ENCODE peak calls at places on chromosomes 6 and 20, in six cellular contexts. G is islet precursor cell, A is pancreas, S is lung microvascular endothelial cell, Y is kidney tubule cell, Q is left ventricle myocardium inferior. X is an unnamed sample.

GRCh38 chr6:145600299-145600698 is 135.0 kb downstream of the EPM2A start:
- DNase-seq in G (no peak), A (no peak), S (no peak), Y (no peak), Q (no peak), X (no peak)

GRCh38 chr20:35447082-35447789 is 8.2 kb upstream of the CEP250 start:
- DNase-seq in G (peak), A (peak), S (peak), Y (peak), Q (peak), X (peak)

GRCh38 chr6:36873612-36874011 is 991 bp downstream of the PPIL1 start:
- DNase-seq in G (no peak), A (no peak), S (peak), Y (peak), Q (no peak), X (no peak)

GRCh38 chr20:51493346-51493791 is 49.1 kb downstream of the NFATC2 start:
- DNase-seq in G (no peak), A (no peak), S (no peak), Y (no peak), Q (no peak), X (no peak)

GRCh38 chr6:50087231-50087954 is 37.7 kb upstream of the DEFB112 start:
- DNase-seq in G (no peak), A (no peak), S (no peak), Y (peak), Q (no peak), X (peak)

GRCh38 chr6:77292564-77293546 is 170.4 kb downstream of the HTR1B start:
- DNase-seq in G (peak), A (no peak), S (peak), Y (peak), Q (no peak), X (peak)

GRCh38 chr20:40948352-40949267 is 80.0 kb upstream of the TOP1 start:
- DNase-seq in G (no peak), A (no peak), S (no peak), Y (no peak), Q (no peak), X (no peak)

GRCh38 chr6:26054937-26055669 is 32.1 kb upstream of the HFE start:
- DNase-seq in G (peak), A (peak), S (peak), Y (peak), Q (peak), X (peak)

GRCh38 chr6:136783495-136784270 is 8.6 kb downstream of the MAP3K5 start:
- DNase-seq in G (no peak), A (no peak), S (peak), Y (peak), Q (peak), X (no peak)

GRCh38 chr6:33630014-33630413 is 8.9 kb downstream of the ITPR3 start:
- DNase-seq in G (no peak), A (no peak), S (no peak), Y (no peak), Q (no peak), X (no peak)

GRCh38 chr20:19022118-19022575 is 190.3 kb upstream of the SLC24A3 start:
- DNase-seq in G (no peak), A (no peak), S (no peak), Y (no peak), Q (no peak), X (no peak)

GRCh38 chr6:44266347-44266746 is 996 bp upstream of the NFKBIE start:
- DNase-seq in G (no peak), A (no peak), S (no peak), Y (no peak), Q (no peak), X (no peak)

GRCh38 chr6:42075159-42075838 is 25.0 kb downstream of the TAF8 start:
- DNase-seq in G (peak), A (peak), S (peak), Y (peak), Q (peak), X (peak)

GRCh38 chr6:128129679-128130078 is 228.8 kb upstream of the THEMIS start:
- DNase-seq in G (no peak), A (no peak), S (no peak), Y (no peak), Q (no peak), X (no peak)

GRCh38 chr6:30219244-30219643 is 6.0 kb upstream of the TRIM26 start:
- DNase-seq in G (peak), A (peak), S (peak), Y (peak), Q (no peak), X (no peak)

GRCh38 chr6:142602972-142603371 is 301.2 kb downstream of the ADGRG6 start:
- DNase-seq in G (no peak), A (no peak), S (no peak), Y (no peak), Q (no peak), X (no peak)

GRCh38 chr20:48544402-48545333 is 283.1 kb downstream of the PREX1 start:
- DNase-seq in G (no peak), A (no peak), S (no peak), Y (no peak), Q (no peak), X (no peak)

GRCh38 chr20:57582432-57583288 is 21.8 kb downstream of the PCK1 start:
- DNase-seq in G (peak), A (no peak), S (peak), Y (peak), Q (no peak), X (no peak)

GRCh38 chr20:61500791-61501321 is 248.8 kb downstream of the CDH4 start:
- DNase-seq in G (peak), A (no peak), S (no peak), Y (peak), Q (no peak), X (no peak)

GRCh38 chr6:34331361-34332050 is 61.0 kb downstream of the NUDT3 start:
- DNase-seq in G (no peak), A (no peak), S (no peak), Y (no peak), Q (no peak), X (no peak)

GRCh38 chr6:45566882-45567281 is 189.1 kb upstream of the SUPT3H start:
- DNase-seq in G (peak), A (no peak), S (no peak), Y (peak), Q (no peak), X (peak)

GRCh38 chr6:103264020-103264419 is 1595.7 kb downstream of the HACE1 start:
- DNase-seq in G (no peak), A (no peak), S (no peak), Y (no peak), Q (no peak), X (no peak)

GRCh38 chr6:53309059-53309896 is 39.5 kb downstream of the ELOVL5 start:
- DNase-seq in G (no peak), A (no peak), S (peak), Y (no peak), Q (no peak), X (no peak)

GRCh38 chr6:11210386-11211138 is 21.9 kb downstream of the NEDD9 start:
- DNase-seq in G (no peak), A (no peak), S (no peak), Y (no peak), Q (no peak), X (no peak)

GRCh38 chr6:134436281-134436815 is 118.4 kb upstream of the SGK1 start:
- DNase-seq in G (peak), A (no peak), S (peak), Y (peak), Q (no peak), X (peak)

GRCh38 chr6:112571486-112571885 is 224.4 kb downstream of the RFPL4B start:
- DNase-seq in G (no peak), A (no peak), S (no peak), Y (no peak), Q (peak), X (no peak)

GRCh38 chr20:17655865-17656489 is 26.1 kb downstream of the RRBP1 start:
- DNase-seq in G (peak), A (peak), S (no peak), Y (peak), Q (no peak), X (peak)

GRCh38 chr6:83097204-83097603 is 29.7 kb downstream of the DOP1A start:
- DNase-seq in G (no peak), A (no peak), S (peak), Y (no peak), Q (no peak), X (no peak)

GRCh38 chr6:143966291-143966690 is 41.8 kb downstream of the PLAGL1 start:
- DNase-seq in G (no peak), A (no peak), S (no peak), Y (no peak), Q (no peak), X (no peak)

GRCh38 chr6:131948692-131949614 is 2.2 kb downstream of the CCN2 start:
- DNase-seq in G (peak), A (no peak), S (peak), Y (peak), Q (no peak), X (peak)

GRCh38 chr6:31111712-31112111 is 663 bp downstream of the C6orf15 start:
- DNase-seq in G (no peak), A (no peak), S (no peak), Y (no peak), Q (no peak), X (no peak)

X was measured in SJSA1.